ENCODE peak calls at places on chromosomes 12 and 14, in five cellular contexts. D is NCI-H187; T is activated CD8-positive, alpha-beta memory T cell treated with anti-CD3 and anti-CD28 coated beads for 24 hours; G is left cardiac atrium; C is HAP-1. J is an unnamed sample.

GRCh38 chr12:92562063-92562734 is 140.6 kb upstream of the PLEKHG7 start:
- DNase-seq in D (no peak), T (no peak), G (no peak), C (no peak), J (no peak)

GRCh38 chr14:80468331-80469122 is 257.2 kb upstream of the DIO2 start:
- DNase-seq in D (no peak), T (no peak), G (no peak), C (no peak), J (no peak)

GRCh38 chr14:23209651-23210423 is 26.4 kb upstream of the SLC7A8 start:
- DNase-seq in D (no peak), T (no peak), G (no peak), C (no peak), J (no peak)

GRCh38 chr14:94180655-94181271 is 6.6 kb downstream of the PPP4R4 start:
- DNase-seq in D (no peak), T (peak), G (no peak), C (peak), J (no peak)

GRCh38 chr12:24078318-24078765 is 128.9 kb upstream of the SOX5 start:
- DNase-seq in D (no peak), T (no peak), G (no peak), C (no peak), J (no peak)

GRCh38 chr14:92408186-92408585 is 85.2 kb downstream of the SLC24A4 start:
- DNase-seq in D (no peak), T (no peak), G (no peak), C (no peak), J (no peak)

GRCh38 chr14:34036319-34036761 is 85.5 kb upstream of the EGLN3 start:
- DNase-seq in D (no peak), T (no peak), G (no peak), C (no peak), J (no peak)

GRCh38 chr12:79886917-79887519 is 47.9 kb downstream of the PPP1R12A start:
- DNase-seq in D (no peak), T (no peak), G (no peak), C (no peak), J (no peak)

GRCh38 chr12:851913-852312 is 97.6 kb downstream of the RAD52 start:
- DNase-seq in D (no peak), T (no peak), G (no peak), C (no peak), J (no peak)

GRCh38 chr12:7004287-7004803 is 13.9 kb downstream of the LPCAT3 start:
- DNase-seq in D (no peak), T (no peak), G (no peak), C (no peak), J (no peak)